ENCODE peak calls at places on chromosomes 7 and 10, in seven cellular contexts. F is upper lobe of left lung; I is CD8-positive, alpha-beta T cell; B is brain microvascular endothelial cell; U is hepatocyte; W is sigmoid colon; D is lower lobe of right lung. C is an unnamed sample.
A peak's percentile ranks its signal among the peaks of the same experiment; 100 is the strongest.

GRCh38 chr7:20797174-20798080 is 10.7 kb upstream of the SP8 start:
- DNase-seq in U (no peak), F (peak; percentile 45), I (no peak), D (no peak), W (no peak), B (no peak), C (no peak)

GRCh38 chr7:152341039-152341913 is 94.5 kb downstream of the KMT2C start:
- DNase-seq in I (no peak), U (peak; percentile 67), B (peak; percentile 58), F (no peak), W (no peak), D (no peak), C (no peak)

GRCh38 chr10:132169031-132169765 is 17.6 kb upstream of the DPYSL4 start:
- DNase-seq in I (no peak), U (no peak), W (no peak), D (peak; percentile 41), F (no peak), B (no peak), C (no peak)

GRCh38 chr7:130927564-130927963 is 193.6 kb upstream of the KLF14 start:
- DNase-seq in B (no peak), I (no peak), W (no peak), U (no peak), D (no peak), F (no peak), C (no peak)

GRCh38 chr10:75283150-75284096 is 47.7 kb upstream of the COMTD1 start:
- DNase-seq in D (no peak), B (no peak), F (peak; percentile 45), I (no peak), W (no peak), U (peak; percentile 75), C (no peak)

GRCh38 chr7:27248911-27249723 is 6.5 kb downstream of the EVX1 start:
- DNase-seq in W (no peak), I (no peak), U (no peak), B (no peak), D (no peak), F (peak; percentile 58), C (no peak)

GRCh38 chr7:31958216-31958615 is 112.0 kb downstream of the PDE1C start:
- DNase-seq in D (no peak), I (no peak), F (no peak), B (no peak), U (no peak), W (no peak), C (no peak)

GRCh38 chr10:43236176-43236850 is 30.6 kb downstream of the RASGEF1A start:
- DNase-seq in B (no peak), F (no peak), U (no peak), D (peak; percentile 6), W (peak; percentile 34), I (no peak), C (no peak)

GRCh38 chr7:137754076-137754851 is 92.5 kb downstream of the DGKI start:
- DNase-seq in B (no peak), F (no peak), I (no peak), U (no peak), D (no peak), W (no peak), C (no peak)

GRCh38 chr7:80450621-80451308 is 61.1 kb downstream of the GNAT3 start:
- DNase-seq in D (no peak), I (no peak), F (no peak), B (no peak), W (no peak), U (peak; percentile 10), C (no peak)

GRCh38 chr10:86077271-86077670 is 289.3 kb downstream of the GRID1 start:
- DNase-seq in D (no peak), W (no peak), I (no peak), B (no peak), F (no peak), U (no peak), C (peak; percentile 24)

GRCh38 chr10:124238367-124238766 is 145.0 kb upstream of the CHST15 start:
- DNase-seq in W (peak; percentile 55), I (no peak), U (no peak), D (no peak), F (no peak), B (no peak), C (peak; percentile 47)

GRCh38 chr7:121620206-121620605 is 224.1 kb upstream of the FAM3C start:
- DNase-seq in W (no peak), D (no peak), U (no peak), I (no peak), B (no peak), F (no peak), C (no peak)

GRCh38 chr10:12728569-12728968 is 272.9 kb downstream of the CCDC3 start:
- DNase-seq in F (no peak), B (no peak), U (no peak), W (no peak), D (no peak), I (no peak), C (no peak)

GRCh38 chr7:131363719-131364118 is 36.0 kb downstream of the MKLN1 start:
- DNase-seq in F (no peak), B (no peak), D (no peak), I (no peak), W (no peak), U (no peak), C (no peak)

GRCh38 chr7:95095259-95096122 is 188.1 kb downstream of the PPP1R9A start:
- DNase-seq in D (no peak), W (no peak), F (no peak), B (no peak), I (no peak), U (no peak), C (no peak)

GRCh38 chr7:40300146-40300655 is 165.4 kb downstream of the SUGCT start:
- DNase-seq in W (no peak), B (no peak), D (no peak), F (no peak), U (no peak), I (no peak), C (no peak)

GRCh38 chr7:5643280-5643679 is 138.2 kb downstream of the RNF216 start:
- DNase-seq in D (no peak), B (peak; percentile 30), U (no peak), F (no peak), W (no peak), I (peak; percentile 40), C (no peak)

GRCh38 chr10:125153693-125154490 is 6.5 kb downstream of the CTBP2 start:
- DNase-seq in U (peak; percentile 38), W (no peak), F (no peak), B (no peak), D (no peak), I (no peak), C (no peak)

GRCh38 chr7:28536259-28536658 is 123.9 kb downstream of the CREB5 start:
- DNase-seq in F (no peak), I (no peak), B (peak; percentile 60), D (no peak), U (peak; percentile 73), W (peak; percentile 75), C (no peak)

GRCh38 chr7:5699951-5700384 is 81.5 kb downstream of the RNF216 start:
- DNase-seq in I (peak; percentile 82), D (no peak), F (no peak), U (no peak), B (peak; percentile 25), W (no peak), C (no peak)

GRCh38 chr10:687583-688286 is 1.7 kb downstream of the DIP2C start:
- DNase-seq in I (no peak), D (no peak), W (no peak), U (no peak), B (no peak), F (peak; percentile 50), C (no peak)

DNA sequence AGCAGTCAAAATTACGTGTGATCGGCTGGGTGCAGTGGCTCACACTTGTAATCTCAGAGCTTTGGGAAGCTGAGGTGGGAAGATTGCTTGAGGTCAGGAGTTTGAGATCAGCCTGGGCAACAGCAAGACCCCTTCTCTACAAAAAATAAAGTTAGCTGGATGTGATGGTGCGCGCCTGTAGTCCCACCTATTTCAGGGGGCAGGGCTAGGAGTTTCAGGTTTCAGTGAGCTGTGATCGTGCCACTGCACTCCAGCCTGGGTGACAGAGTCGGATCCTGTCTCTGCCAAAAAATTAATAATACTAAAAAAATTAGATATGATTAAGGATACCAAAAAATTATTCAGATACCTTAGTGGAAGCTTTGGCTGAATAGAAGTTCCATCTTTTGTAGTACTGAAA is 136.4 kb downstream of the SDK1 start:
- DNase-seq in F (no peak), D (no peak), U (no peak), I (no peak), W (no peak), B (no peak), C (no peak)
- H3K4me3 ChIP-seq in F (no peak overlapping the region), D (no peak overlapping the region), U (no peak overlapping the region), I (no peak overlapping the region), W (no peak overlapping the region), B (no peak overlapping the region), C (no peak overlapping the region)

DNA sequence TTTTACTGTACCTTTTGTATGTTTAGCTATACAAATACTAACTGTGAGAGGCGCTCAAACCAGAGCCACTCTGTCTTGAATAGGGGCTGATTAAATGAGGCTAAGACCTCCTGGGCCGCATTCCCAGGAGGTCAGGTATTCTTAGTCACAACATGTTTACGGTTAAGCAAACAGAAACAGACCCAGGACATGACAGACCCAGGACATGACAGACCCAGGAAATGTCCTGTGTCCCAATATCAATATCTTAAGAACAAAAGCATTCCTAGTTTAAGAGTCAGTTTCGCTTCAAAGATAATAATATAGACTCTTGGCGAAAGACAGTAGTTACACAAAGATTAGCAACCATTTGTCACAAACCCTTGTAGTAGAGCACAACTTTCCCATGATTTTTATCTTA is 304.5 kb downstream of the CCSER2 start:
- DNase-seq in D (no peak), B (peak; percentile 27), F (no peak), W (no peak), U (peak; percentile 13), I (no peak), C (no peak)
- H3K27ac ChIP-seq in D (no peak overlapping the region), B (no peak overlapping the region), F (no peak overlapping the region), W (no peak overlapping the region), U (peak overlapping the region; percentile 4), I (no peak overlapping the region), C (no peak overlapping the region)

GRCh38 chr10:72083234-72084093 is 4.9 kb downstream of the SPOCK2 start:
- DNase-seq in U (no peak), D (no peak), I (no peak), F (no peak), W (peak; percentile 3), B (no peak), C (no peak)
- H3K4me3 ChIP-seq in U (no peak overlapping the region), D (no peak overlapping the region), I (peak overlapping the region; percentile 98), F (no peak overlapping the region), W (no peak overlapping the region), B (no peak overlapping the region), C (no peak overlapping the region)

GRCh38 chr7:1054438-1055083 is 10.2 kb downstream of the GPR146 start:
- DNase-seq in F (peak; percentile 81), W (peak; percentile 86), I (no peak), B (no peak), U (no peak), D (no peak), C (no peak)
- H3K27ac ChIP-seq in F (peak overlapping the region; percentile 85), W (peak overlapping the region; percentile 78), I (no peak overlapping the region), B (no peak overlapping the region), U (peak overlapping the region; percentile 20), D (peak overlapping the region; percentile 88), C (peak overlapping the region; percentile 79)